ENCODE peak calls at places on chromosomes 3 and 15, in nine cellular contexts. D, Y, X, C, B, L, N, M and O are unnamed samples.

GRCh38 chr3:22269827-22270226 is 518.8 kb upstream of the ZNF385D start:
- DNase-seq in C (no peak), D (no peak), L (no peak), B (no peak), N (no peak), Y (peak; percentile 2), X (no peak), M (no peak), O (no peak)

GRCh38 chr15:63605036-63605435 is 7.8 kb downstream of the FBXL22 start:
- DNase-seq in B (no peak), L (no peak), Y (peak; percentile 56), D (no peak), X (no peak), M (no peak), N (no peak), C (no peak), O (no peak)

GRCh38 chr3:35393916-35394315 is 245.4 kb upstream of the ARPP21 start:
- DNase-seq in M (no peak), L (no peak), X (no peak), Y (peak; percentile 28), D (no peak), B (no peak), N (peak; percentile 4), C (no peak), O (no peak)

GRCh38 chr15:99076555-99077308 is 28.1 kb upstream of the SYNM start:
- DNase-seq in B (peak; percentile 55), N (peak; percentile 63), L (peak; percentile 55), D (peak; percentile 70), C (peak; percentile 82), X (peak; percentile 80), Y (peak; percentile 80), M (peak; percentile 62), O (no peak)

GRCh38 chr3:77539677-77540076 is 499.8 kb downstream of the ROBO2 start:
- DNase-seq in L (no peak), B (no peak), X (no peak), M (no peak), C (no peak), Y (no peak), N (no peak), D (no peak), O (no peak)

GRCh38 chr15:83365370-83365938 is 81.0 kb upstream of the BNC1 start:
- DNase-seq in D (peak; percentile 83), C (peak; percentile 66), L (no peak), M (no peak), N (no peak), Y (peak; percentile 75), B (no peak), X (no peak), O (no peak)

GRCh38 chr15:28026221-28026620 is 72.9 kb downstream of the OCA2 start:
- DNase-seq in M (no peak), C (no peak), X (no peak), B (peak; percentile 9), N (no peak), D (no peak), L (no peak), Y (no peak), O (no peak)

GRCh38 chr3:159881828-159882309 is 106.8 kb upstream of the IL12A start:
- DNase-seq in X (no peak), L (no peak), Y (peak; percentile 99), M (no peak), N (no peak), B (no peak), C (no peak), D (no peak), O (no peak)

GRCh38 chr15:88258021-88258641 is 1.6 kb upstream of the NTRK3 start:
- DNase-seq in D (peak; percentile 67), M (no peak), Y (no peak), B (no peak), N (no peak), L (peak; percentile 74), C (no peak), X (no peak), O (no peak)

GRCh38 chr15:22979069-22979698 is 984 bp downstream of the CYFIP1 start:
- DNase-seq in D (no peak), X (peak; percentile 31), Y (peak; percentile 36), C (peak; percentile 43), M (peak; percentile 59), B (peak; percentile 80), N (peak; percentile 68), L (no peak), O (no peak)

GRCh38 chr3:54599741-54600140 is 328.1 kb downstream of the LRTM1 start:
- DNase-seq in X (no peak), C (no peak), Y (no peak), B (no peak), D (peak; percentile 72), N (no peak), M (no peak), L (no peak), O (no peak)

GRCh38 chr3:43288366-43288765 is 2.0 kb downstream of the SNRK start:
- DNase-seq in X (no peak), D (no peak), L (no peak), M (no peak), N (peak; percentile 56), B (no peak), Y (peak; percentile 21), C (peak; percentile 41), O (no peak)

GRCh38 chr15:81184188-81184587 is 12.5 kb upstream of the IL16 start:
- DNase-seq in M (no peak), B (no peak), C (no peak), X (no peak), Y (no peak), D (no peak), L (no peak), N (no peak), O (no peak)

GRCh38 chr3:39294446-39295183 is 14.8 kb upstream of the CX3CR1 start:
- DNase-seq in M (no peak), X (no peak), N (no peak), L (no peak), C (no peak), B (no peak), D (no peak), Y (no peak), O (no peak)

GRCh38 chr3:188335656-188336055 is 181.7 kb downstream of the LPP start:
- DNase-seq in D (no peak), C (no peak), M (no peak), N (no peak), X (no peak), Y (no peak), L (no peak), B (no peak), O (no peak)

GRCh38 chr15:92773340-92773739 is 117.8 kb upstream of the FAM174B start:
- DNase-seq in D (no peak), L (no peak), B (no peak), Y (no peak), M (no peak), C (no peak), N (no peak), X (no peak), O (no peak)

GRCh38 chr3:158659454-158660237 is 12.8 kb downstream of the LXN start:
- DNase-seq in D (peak; percentile 55), X (peak; percentile 52), Y (peak; percentile 64), B (peak; percentile 67), M (no peak), N (peak; percentile 64), C (peak; percentile 78), L (no peak), O (peak; percentile 25)

GRCh38 chr3:11661827-11662226 is 18.1 kb upstream of the VGLL4 start:
- DNase-seq in Y (peak; percentile 33), C (peak; percentile 49), N (peak; percentile 50), X (no peak), D (no peak), L (no peak), M (no peak), B (no peak), O (no peak)

GRCh38 chr15:87322223-87322622 is 934.3 kb downstream of the NTRK3 start:
- DNase-seq in N (no peak), Y (no peak), D (no peak), B (no peak), L (no peak), X (no peak), M (no peak), C (no peak), O (no peak)

GRCh38 chr3:40079203-40079844 is 230.2 kb upstream of the EIF1B start:
- DNase-seq in N (peak; percentile 4), L (no peak), X (no peak), C (peak; percentile 35), B (no peak), Y (peak; percentile 46), D (no peak), M (no peak), O (no peak)

GRCh38 chr3:184298759-184299487 is at the start of gene PSMD2:
- DNase-seq in L (peak; percentile 70), X (peak; percentile 100), B (peak; percentile 98), D (peak; percentile 95), M (peak; percentile 99), Y (peak; percentile 83), N (peak; percentile 95), C (peak; percentile 93), O (peak; percentile 96)

GRCh38 chr15:100900136-100900894 is 18.8 kb upstream of the LRRK1 start:
- DNase-seq in B (peak; percentile 51), X (peak; percentile 66), N (no peak), M (no peak), L (no peak), D (no peak), Y (no peak), C (no peak), O (no peak)

GRCh38 chr3:53162672-53163458 is 1.9 kb downstream of the PRKCD start:
- DNase-seq in Y (no peak), B (peak; percentile 46), C (no peak), D (no peak), M (no peak), N (no peak), X (no peak), L (no peak), O (peak; percentile 41)

GRCh38 chr15:83205725-83206324 is 1.8 kb downstream of the HDGFL3 start:
- DNase-seq in X (peak; percentile 25), Y (no peak), D (no peak), C (peak; percentile 32), M (no peak), B (no peak), L (no peak), N (peak; percentile 22), O (no peak)

GRCh38 chr3:152403632-152404066 is 134.9 kb downstream of the MBNL1 start:
- DNase-seq in L (no peak), N (no peak), X (no peak), Y (no peak), D (peak; percentile 46), C (no peak), B (no peak), M (no peak), O (no peak)

GRCh38 chr3:99896482-99896881 is 78.8 kb downstream of the CMSS1 start:
- DNase-seq in B (no peak), N (no peak), M (no peak), C (no peak), Y (no peak), D (no peak), L (peak; percentile 18), X (peak; percentile 27), O (no peak)

GRCh38 chr3:169243122-169243521 is 420.4 kb downstream of the MECOM start:
- DNase-seq in B (no peak), N (no peak), Y (no peak), X (no peak), D (peak; percentile 39), L (no peak), C (peak; percentile 5), M (no peak), O (no peak)

GRCh38 chr3:16908408-16908807 is 23.7 kb downstream of the PLCL2 start:
- DNase-seq in C (no peak), Y (no peak), N (no peak), D (no peak), L (no peak), X (no peak), B (no peak), M (no peak), O (no peak)

GRCh38 chr15:59283717-59284336 is 77.2 kb downstream of the LDHAL6B start:
- DNase-seq in C (no peak), Y (peak; percentile 98), M (peak; percentile 56), L (no peak), N (no peak), D (no peak), X (peak; percentile 9), B (peak; percentile 87), O (no peak)

GRCh38 chr3:38126121-38126892 is 10.6 kb downstream of the ACAA1 start:
- DNase-seq in D (no peak), L (no peak), N (no peak), Y (no peak), C (no peak), X (no peak), M (no peak), B (no peak), O (no peak)

GRCh38 chr15:44779761-44780160 is 43.4 kb downstream of the TRIM69 start:
- DNase-seq in L (no peak), C (no peak), M (no peak), N (no peak), Y (no peak), X (no peak), D (no peak), B (no peak), O (no peak)